ENCODE peak calls at places on chromosomes 5 and 9, in eight cellular contexts. R, E, J, Y, A, W, O and C are unnamed samples.

GRCh38 chr5:73513996-73514395 is 15.8 kb downstream of the BTF3 start:
- DNase-seq in A (no peak), E (no peak), J (no peak), O (no peak), W (no peak), R (no peak), Y (no peak), C (no peak)

GRCh38 chr5:40734986-40735385 is 20.8 kb downstream of the TTC33 start:
- DNase-seq in O (no peak), Y (no peak), E (no peak), W (no peak), J (no peak), R (no peak), A (no peak), C (no peak)

GRCh38 chr5:21688655-21689054 is 1164.5 kb downstream of the CDH12 start:
- DNase-seq in O (no peak), W (no peak), R (no peak), J (no peak), E (no peak), A (no peak), Y (no peak), C (no peak)

GRCh38 chr5:128455861-128456361 is 82.1 kb downstream of the FBN2 start:
- DNase-seq in E (no peak), O (peak), Y (no peak), R (no peak), A (no peak), W (no peak), J (no peak), C (no peak)

GRCh38 chr5:78889759-78890158 is 95.4 kb downstream of the ARSB start:
- DNase-seq in E (no peak), R (no peak), W (no peak), O (no peak), Y (no peak), J (no peak), A (no peak), C (no peak)

GRCh38 chr5:123089971-123090640 is 1.1 kb downstream of the PRDM6 start:
- DNase-seq in W (no peak), E (no peak), A (no peak), Y (no peak), J (no peak), R (no peak), O (no peak), C (no peak)

GRCh38 chr9:36878986-36879982 is 154.8 kb downstream of the PAX5 start:
- DNase-seq in W (no peak), O (no peak), Y (no peak), J (no peak), E (no peak), R (no peak), A (no peak), C (no peak)

GRCh38 chr5:128546658-128547281 is 8.7 kb upstream of the FBN2 start:
- DNase-seq in A (no peak), W (no peak), J (no peak), E (no peak), O (no peak), R (no peak), Y (no peak), C (no peak)

GRCh38 chr9:17060450-17060849 is 74.4 kb upstream of the CNTLN start:
- DNase-seq in J (no peak), A (no peak), Y (no peak), O (no peak), E (no peak), W (no peak), R (no peak), C (no peak)

GRCh38 chr5:56406838-56407237 is 173.7 kb upstream of the ANKRD55 start:
- DNase-seq in W (no peak), Y (no peak), E (no peak), J (no peak), A (no peak), O (no peak), R (no peak), C (no peak)

GRCh38 chr9:13529321-13530104 is 250.0 kb upstream of the MPDZ start:
- DNase-seq in J (no peak), O (no peak), A (no peak), W (no peak), Y (no peak), R (no peak), E (no peak), C (no peak)

GRCh38 chr5:32165597-32165996 is 8.5 kb downstream of the GOLPH3 start:
- DNase-seq in O (no peak), E (peak), Y (no peak), R (no peak), W (no peak), J (no peak), A (no peak), C (no peak)

GRCh38 chr9:2181794-2182193 is 166.6 kb downstream of the SMARCA2 start:
- DNase-seq in E (no peak), W (no peak), Y (no peak), J (no peak), R (no peak), A (no peak), O (peak), C (no peak)

GRCh38 chr5:138874241-138874640 is 894 bp downstream of the LRRTM2 start:
- DNase-seq in A (no peak), W (no peak), E (no peak), O (no peak), Y (no peak), R (no peak), J (no peak), C (no peak)

GRCh38 chr5:35338169-35338476 is 107.8 kb upstream of the PRLR start:
- DNase-seq in E (no peak), A (no peak), W (no peak), O (no peak), R (no peak), J (no peak), Y (no peak), C (no peak)

GRCh38 chr9:108235599-108235998 is 620.2 kb downstream of the ACTL7B start:
- DNase-seq in O (no peak), E (no peak), J (no peak), Y (no peak), R (no peak), W (no peak), A (no peak), C (no peak)

GRCh38 chr9:135304886-135305285 is 174.7 kb upstream of the PPP1R26 start:
- DNase-seq in Y (no peak), A (no peak), E (no peak), R (no peak), J (no peak), W (no peak), O (no peak), C (no peak)